ENCODE peak calls at places on chromosomes 1 and 21, in seven cellular contexts. One of them, this sample, is unnamed. For H3K36me3, the result is how much of the 10 kb centered on the place peaks cover.

GRCh38 chr1:77392486-77392885 is 110.7 kb downstream of the AK5 start:
- DNase-seq in upper lobe of right lung: no peak
- DNase-seq in BE2C: no peak
- DNase-seq in H1: no peak
- DNase-seq in breast epithelium: no peak
- DNase-seq in DND-41: no peak
- DNase-seq in kidney epithelial cell: no peak
- DNase-seq in this sample: no peak

GRCh38 chr1:115286431-115287205 is 51.4 kb downstream of the NGF start:
- DNase-seq in BE2C: no peak
- DNase-seq in upper lobe of right lung: no peak
- DNase-seq in DND-41: no peak
- DNase-seq in kidney epithelial cell: no peak
- DNase-seq in H1: no peak
- DNase-seq in breast epithelium: no peak
- DNase-seq in this sample: no peak

GRCh38 chr1:55670331-55671082 is 455.3 kb upstream of the USP24 start:
- DNase-seq in DND-41: no peak
- DNase-seq in kidney epithelial cell: no peak
- DNase-seq in breast epithelium: no peak
- DNase-seq in upper lobe of right lung: no peak
- DNase-seq in H1: no peak
- DNase-seq in BE2C: no peak
- DNase-seq in this sample: no peak

GRCh38 chr1:109950033-109950432 is 34.5 kb upstream of the AHCYL1 start:
- DNase-seq in BE2C: no peak
- DNase-seq in kidney epithelial cell: no peak
- DNase-seq in H1: no peak
- DNase-seq in upper lobe of right lung: no peak
- DNase-seq in DND-41: no peak
- DNase-seq in breast epithelium: no peak
- DNase-seq in this sample: no peak

GRCh38 chr1:222877854-222878253 is 63.0 kb downstream of the DISP1 start:
- DNase-seq in DND-41: no peak
- DNase-seq in breast epithelium: no peak
- DNase-seq in upper lobe of right lung: no peak
- DNase-seq in kidney epithelial cell: no peak
- DNase-seq in H1: no peak
- DNase-seq in BE2C: no peak
- DNase-seq in this sample: no peak

GRCh38 chr1:15678578-15678977 is 5.5 kb upstream of the PLEKHM2 start:
- DNase-seq in kidney epithelial cell: peak
- DNase-seq in BE2C: no peak
- DNase-seq in upper lobe of right lung: peak
- DNase-seq in DND-41: no peak
- DNase-seq in H1: peak
- DNase-seq in breast epithelium: no peak
- DNase-seq in this sample: peak

GRCh38 chr1:204410764-204411450 is 710 bp downstream of the PPP1R15B start:
- DNase-seq in kidney epithelial cell: no peak
- DNase-seq in DND-41: peak
- DNase-seq in breast epithelium: peak
- DNase-seq in upper lobe of right lung: no peak
- DNase-seq in BE2C: peak
- DNase-seq in H1: no peak
- DNase-seq in this sample: peak

GRCh38 chr1:89842547-89843278 is 21.9 kb downstream of the LRRC8D start:
- DNase-seq in breast epithelium: no peak
- DNase-seq in kidney epithelial cell: no peak
- DNase-seq in upper lobe of right lung: no peak
- DNase-seq in DND-41: no peak
- DNase-seq in H1: no peak
- DNase-seq in BE2C: no peak
- DNase-seq in this sample: peak

GRCh38 chr1:39898648-39899603 is 2.8 kb downstream of the MYCL start:
- DNase-seq in kidney epithelial cell: no peak
- DNase-seq in DND-41: no peak
- DNase-seq in upper lobe of right lung: no peak
- DNase-seq in H1: no peak
- DNase-seq in breast epithelium: no peak
- DNase-seq in BE2C: peak
- DNase-seq in this sample: peak

GRCh38 chr21:42381347-42381984 is 14.4 kb downstream of the TMPRSS3 start:
- DNase-seq in upper lobe of right lung: no peak
- DNase-seq in DND-41: peak
- DNase-seq in H1: no peak
- DNase-seq in BE2C: peak
- DNase-seq in breast epithelium: no peak
- DNase-seq in kidney epithelial cell: no peak
- DNase-seq in this sample: peak

GRCh38 chr1:27581823-27582243 is 22.1 kb downstream of the AHDC1 start:
- DNase-seq in breast epithelium: no peak
- DNase-seq in kidney epithelial cell: no peak
- DNase-seq in BE2C: no peak
- DNase-seq in H1: no peak
- DNase-seq in upper lobe of right lung: no peak
- DNase-seq in DND-41: no peak
- DNase-seq in this sample: no peak

GRCh38 chr1:75396745-75397144 is 214.2 kb downstream of the SLC44A5 start:
- DNase-seq in kidney epithelial cell: no peak
- DNase-seq in BE2C: no peak
- DNase-seq in upper lobe of right lung: no peak
- DNase-seq in DND-41: no peak
- DNase-seq in H1: no peak
- DNase-seq in breast epithelium: no peak
- DNase-seq in this sample: peak

GRCh38 chr21:41557884-41558283 is 49.9 kb upstream of the TMPRSS2 start:
- DNase-seq in breast epithelium: no peak
- DNase-seq in DND-41: no peak
- DNase-seq in kidney epithelial cell: no peak
- DNase-seq in upper lobe of right lung: no peak
- DNase-seq in BE2C: no peak
- DNase-seq in H1: no peak
- DNase-seq in this sample: no peak

GRCh38 chr1:162988869-162989268 is 80.3 kb upstream of the RGS4 start:
- DNase-seq in DND-41: no peak
- DNase-seq in breast epithelium: no peak
- DNase-seq in BE2C: no peak
- DNase-seq in H1: no peak
- DNase-seq in upper lobe of right lung: no peak
- DNase-seq in kidney epithelial cell: no peak
- DNase-seq in this sample: no peak

GRCh38 chr1:229344937-229345684 is 2.3 kb upstream of the CCSAP start:
- DNase-seq in upper lobe of right lung: no peak
- DNase-seq in H1: no peak
- DNase-seq in BE2C: no peak
- DNase-seq in breast epithelium: no peak
- DNase-seq in DND-41: no peak
- DNase-seq in kidney epithelial cell: no peak
- DNase-seq in this sample: no peak

GRCh38 chr1:27364696-27365371 is 1.9 kb downstream of the MAP3K6 start:
- DNase-seq in upper lobe of right lung: peak
- DNase-seq in BE2C: no peak
- DNase-seq in DND-41: no peak
- DNase-seq in breast epithelium: no peak
- DNase-seq in kidney epithelial cell: no peak
- DNase-seq in H1: no peak
- DNase-seq in this sample: no peak

DNA sequence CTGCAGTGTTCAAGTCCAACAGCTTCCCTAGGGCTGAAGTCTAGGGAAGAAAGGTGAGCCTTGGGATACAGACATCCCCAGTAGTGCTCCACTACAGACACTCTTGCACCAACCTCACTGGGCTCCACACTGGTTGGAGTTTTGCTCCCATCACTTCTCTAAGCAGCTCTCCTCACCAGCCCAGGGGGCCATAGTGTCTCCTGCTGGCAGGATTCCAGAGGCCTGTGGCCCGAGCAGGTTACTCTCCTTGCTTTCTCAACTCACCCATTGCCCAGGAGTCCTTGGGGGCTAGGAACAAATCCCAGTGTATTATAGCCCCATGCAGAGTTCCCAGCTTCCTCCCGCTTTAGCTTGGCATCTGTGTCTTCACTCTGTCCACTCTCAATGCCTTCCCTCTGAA is 52.8 kb downstream of the IFI44 start:
- DNase-seq in H1: no peak
- DNase-seq in breast epithelium: no peak
- DNase-seq in BE2C: no peak
- DNase-seq in DND-41: no peak
- DNase-seq in upper lobe of right lung: no peak
- DNase-seq in kidney epithelial cell: no peak
- DNase-seq in this sample: no peak
- H3K4me3 ChIP-seq in H1: no peak
- H3K4me3 ChIP-seq in breast epithelium: no peak
- H3K4me3 ChIP-seq in BE2C: no peak
- H3K4me3 ChIP-seq in DND-41: no peak
- H3K4me3 ChIP-seq in upper lobe of right lung: no peak
- H3K4me3 ChIP-seq in kidney epithelial cell: no peak
- H3K4me3 ChIP-seq in this sample: no peak

GRCh38 chr1:209029737-209030136 is 553.8 kb upstream of the CAMK1G start:
- DNase-seq in upper lobe of right lung: no peak
- DNase-seq in kidney epithelial cell: no peak
- DNase-seq in breast epithelium: no peak
- DNase-seq in BE2C: no peak
- DNase-seq in DND-41: no peak
- DNase-seq in H1: no peak
- DNase-seq in this sample: no peak
- TF ChIP-seq CTCF in upper lobe of right lung: no peak
- TF ChIP-seq CTCF in kidney epithelial cell: no peak
- TF ChIP-seq CTCF in breast epithelium: no peak
- TF ChIP-seq CTCF in BE2C: peak
- TF ChIP-seq CTCF in DND-41: no peak
- TF ChIP-seq CTCF in H1: peak
- TF ChIP-seq CTCF in this sample: no peak

GRCh38 chr1:2406451-2407041 is 5.8 kb downstream of the PEX10 start:
- DNase-seq in kidney epithelial cell: no peak
- DNase-seq in upper lobe of right lung: no peak
- DNase-seq in breast epithelium: no peak
- DNase-seq in BE2C: peak
- DNase-seq in DND-41: no peak
- DNase-seq in H1: no peak
- DNase-seq in this sample: no peak
- H3K36me3 ChIP-seq in kidney epithelial cell: under half
- H3K36me3 ChIP-seq in upper lobe of right lung: half or more
- H3K36me3 ChIP-seq in breast epithelium: under half
- H3K36me3 ChIP-seq in BE2C: under half
- H3K36me3 ChIP-seq in DND-41: half or more
- H3K36me3 ChIP-seq in H1: under half
- H3K36me3 ChIP-seq in this sample: under half

GRCh38 chr1:212665241-212666115 is 34.2 kb downstream of the BATF3 start:
- DNase-seq in kidney epithelial cell: peak
- DNase-seq in DND-41: peak
- DNase-seq in breast epithelium: peak
- DNase-seq in H1: no peak
- DNase-seq in BE2C: peak
- DNase-seq in upper lobe of right lung: peak
- DNase-seq in this sample: peak

GRCh38 chr1:212668477-212668876 is 31.2 kb downstream of the BATF3 start:
- DNase-seq in kidney epithelial cell: no peak
- DNase-seq in DND-41: no peak
- DNase-seq in breast epithelium: no peak
- DNase-seq in upper lobe of right lung: no peak
- DNase-seq in H1: no peak
- DNase-seq in BE2C: no peak
- DNase-seq in this sample: no peak

GRCh38 chr1:212666116-212666775 is 33.4 kb downstream of the BATF3 start:
- DNase-seq in BE2C: no peak
- DNase-seq in kidney epithelial cell: no peak
- DNase-seq in DND-41: no peak
- DNase-seq in breast epithelium: no peak
- DNase-seq in upper lobe of right lung: no peak
- DNase-seq in H1: no peak
- DNase-seq in this sample: no peak

GRCh38 chr1:212669102-212669501 is 30.5 kb downstream of the BATF3 start:
- DNase-seq in H1: no peak
- DNase-seq in upper lobe of right lung: no peak
- DNase-seq in BE2C: peak
- DNase-seq in DND-41: no peak
- DNase-seq in breast epithelium: no peak
- DNase-seq in kidney epithelial cell: no peak
- DNase-seq in this sample: no peak

DNA sequence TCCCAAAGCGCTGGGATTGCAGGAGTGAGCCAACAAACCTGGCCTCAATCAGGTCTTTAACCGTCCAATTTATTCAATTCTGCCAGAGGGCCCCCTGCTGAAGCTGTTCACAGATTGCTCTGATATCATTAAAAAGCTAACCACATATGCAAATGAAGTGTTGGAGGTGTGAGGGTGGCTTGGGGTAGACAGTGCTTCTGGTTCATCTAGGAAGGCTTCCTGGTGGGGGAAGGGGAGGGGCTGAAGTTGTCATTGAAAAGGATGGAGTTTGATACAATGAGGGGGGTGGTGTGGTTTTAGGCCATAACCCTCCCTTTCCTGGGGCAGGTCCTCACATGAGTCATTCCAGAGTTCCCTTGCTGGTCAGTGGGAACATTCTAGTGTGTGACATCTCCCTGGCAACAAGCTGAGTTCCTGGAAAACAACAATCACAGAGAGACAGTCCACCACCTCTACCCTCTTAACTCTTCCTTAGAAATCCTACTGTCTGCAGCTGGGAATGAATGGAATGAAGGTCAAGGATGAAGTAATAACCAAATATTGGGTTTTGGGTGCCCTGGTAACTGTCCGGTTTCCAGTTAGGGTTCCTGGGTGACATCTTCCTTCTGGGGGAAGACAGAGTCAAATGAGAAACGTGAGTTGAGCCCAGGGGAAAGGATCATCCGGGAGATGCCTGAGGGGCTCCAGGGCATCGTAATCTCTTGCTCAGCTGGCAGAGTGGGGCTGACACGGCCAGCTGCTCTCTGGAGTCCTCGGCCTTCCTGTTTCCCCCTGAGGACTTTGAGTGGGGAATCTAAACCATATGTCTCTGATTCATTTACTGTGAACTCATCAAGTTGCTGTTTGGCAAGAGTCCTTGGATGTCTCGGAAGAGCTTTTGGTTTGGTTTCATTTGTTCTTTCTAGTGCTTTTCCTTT is 32.2 kb downstream of the BATF3 start:
- DNase-seq in breast epithelium: no peak
- DNase-seq in BE2C: peak
- DNase-seq in DND-41: no peak
- DNase-seq in kidney epithelial cell: peak
- DNase-seq in upper lobe of right lung: no peak
- DNase-seq in H1: no peak
- DNase-seq in this sample: peak
- H3K4me3 ChIP-seq in breast epithelium: no peak
- H3K4me3 ChIP-seq in BE2C: peak
- H3K4me3 ChIP-seq in DND-41: no peak
- H3K4me3 ChIP-seq in kidney epithelial cell: no peak
- H3K4me3 ChIP-seq in upper lobe of right lung: no peak
- H3K4me3 ChIP-seq in H1: no peak
- H3K4me3 ChIP-seq in this sample: no peak

DNA sequence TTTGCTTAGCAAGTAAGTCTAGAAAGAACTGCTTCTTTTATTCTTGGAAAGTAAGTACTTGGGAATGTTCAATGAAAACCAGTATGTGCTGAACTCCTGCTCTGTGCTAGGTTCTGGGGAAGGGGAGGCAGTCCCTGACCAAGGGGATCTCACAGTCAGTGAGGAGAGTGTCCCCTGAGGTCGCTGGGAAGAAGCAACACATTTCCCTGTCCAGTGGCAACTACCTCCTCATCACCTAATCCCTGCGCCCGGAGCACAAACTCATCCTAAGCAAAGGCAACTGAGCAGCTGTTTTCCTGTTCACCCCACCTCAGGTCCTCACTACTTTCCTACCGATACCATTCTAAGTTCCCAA is 61.7 kb upstream of the ANGPTL1 start:
- DNase-seq in upper lobe of right lung: no peak
- DNase-seq in DND-41: no peak
- DNase-seq in BE2C: no peak
- DNase-seq in kidney epithelial cell: no peak
- DNase-seq in H1: no peak
- DNase-seq in breast epithelium: no peak
- DNase-seq in this sample: no peak
- TF ChIP-seq CTCF in upper lobe of right lung: no peak
- TF ChIP-seq CTCF in DND-41: no peak
- TF ChIP-seq CTCF in BE2C: no peak
- TF ChIP-seq CTCF in kidney epithelial cell: no peak
- TF ChIP-seq CTCF in H1: no peak
- TF ChIP-seq CTCF in breast epithelium: no peak
- TF ChIP-seq CTCF in this sample: no peak

This sample was measured in bronchial epithelial cell.